ENCODE peak calls at places on chromosome 16, in eight cellular contexts. One of them, this sample, is unnamed.

GRCh38 chr16:74740795-74741304 is 33.8 kb downstream of the FA2H start:
- DNase-seq in upper lobe of right lung: no peak
- DNase-seq in GM06990: no peak
- DNase-seq in neural crest cell: no peak
- DNase-seq in fibroblast of mammary gland: peak
- DNase-seq in mesothelial cell of epicardium: no peak
- DNase-seq in left ventricle myocardium inferior: no peak
- DNase-seq in cardiac muscle cell: no peak
- DNase-seq in this sample: no peak

GRCh38 chr16:56022818-56023217 is 147.6 kb upstream of the CES5A start:
- DNase-seq in upper lobe of right lung: no peak
- DNase-seq in GM06990: no peak
- DNase-seq in neural crest cell: no peak
- DNase-seq in fibroblast of mammary gland: no peak
- DNase-seq in mesothelial cell of epicardium: no peak
- DNase-seq in left ventricle myocardium inferior: no peak
- DNase-seq in cardiac muscle cell: no peak
- DNase-seq in this sample: no peak

GRCh38 chr16:72621651-72622050 is 426.3 kb downstream of the ZFHX3 start:
- DNase-seq in upper lobe of right lung: no peak
- DNase-seq in GM06990: no peak
- DNase-seq in neural crest cell: no peak
- DNase-seq in fibroblast of mammary gland: peak
- DNase-seq in mesothelial cell of epicardium: no peak
- DNase-seq in left ventricle myocardium inferior: no peak
- DNase-seq in cardiac muscle cell: no peak
- DNase-seq in this sample: no peak

GRCh38 chr16:19513377-19514053 is 8.4 kb downstream of the GDE1 start:
- DNase-seq in upper lobe of right lung: no peak
- DNase-seq in GM06990: no peak
- DNase-seq in neural crest cell: no peak
- DNase-seq in fibroblast of mammary gland: no peak
- DNase-seq in mesothelial cell of epicardium: no peak
- DNase-seq in left ventricle myocardium inferior: no peak
- DNase-seq in cardiac muscle cell: no peak
- DNase-seq in this sample: no peak

GRCh38 chr16:85798283-85798776 is 1.0 kb downstream of the EMC8 start:
- DNase-seq in upper lobe of right lung: peak
- DNase-seq in GM06990: no peak
- DNase-seq in neural crest cell: no peak
- DNase-seq in fibroblast of mammary gland: no peak
- DNase-seq in mesothelial cell of epicardium: no peak
- DNase-seq in left ventricle myocardium inferior: no peak
- DNase-seq in cardiac muscle cell: no peak
- DNase-seq in this sample: no peak

GRCh38 chr16:72355561-72355960 is 183.6 kb upstream of the PMFBP1 start:
- DNase-seq in upper lobe of right lung: no peak
- DNase-seq in GM06990: no peak
- DNase-seq in neural crest cell: no peak
- DNase-seq in fibroblast of mammary gland: peak
- DNase-seq in mesothelial cell of epicardium: no peak
- DNase-seq in left ventricle myocardium inferior: no peak
- DNase-seq in cardiac muscle cell: no peak
- DNase-seq in this sample: no peak

GRCh38 chr16:67967956-67968439 is 439 bp downstream of the SLC12A4 start:
- DNase-seq in upper lobe of right lung: peak
- DNase-seq in GM06990: peak
- DNase-seq in neural crest cell: no peak
- DNase-seq in fibroblast of mammary gland: no peak
- DNase-seq in mesothelial cell of epicardium: no peak
- DNase-seq in left ventricle myocardium inferior: peak
- DNase-seq in cardiac muscle cell: no peak
- DNase-seq in this sample: no peak

GRCh38 chr16:19822534-19822933 is 62.1 kb downstream of the GPRC5B start:
- DNase-seq in upper lobe of right lung: no peak
- DNase-seq in GM06990: no peak
- DNase-seq in neural crest cell: no peak
- DNase-seq in fibroblast of mammary gland: peak
- DNase-seq in mesothelial cell of epicardium: no peak
- DNase-seq in left ventricle myocardium inferior: no peak
- DNase-seq in cardiac muscle cell: no peak
- DNase-seq in this sample: no peak

GRCh38 chr16:30017277-30017656 is 5.7 kb upstream of the C16orf92 start:
- DNase-seq in upper lobe of right lung: no peak
- DNase-seq in GM06990: no peak
- DNase-seq in neural crest cell: no peak
- DNase-seq in fibroblast of mammary gland: no peak
- DNase-seq in mesothelial cell of epicardium: no peak
- DNase-seq in left ventricle myocardium inferior: no peak
- DNase-seq in cardiac muscle cell: no peak
- DNase-seq in this sample: no peak

GRCh38 chr16:29744541-29745101 is 1.2 kb downstream of the C16orf54 start:
- DNase-seq in upper lobe of right lung: no peak
- DNase-seq in GM06990: peak
- DNase-seq in neural crest cell: no peak
- DNase-seq in fibroblast of mammary gland: no peak
- DNase-seq in mesothelial cell of epicardium: no peak
- DNase-seq in left ventricle myocardium inferior: no peak
- DNase-seq in cardiac muscle cell: no peak
- DNase-seq in this sample: no peak

GRCh38 chr16:67404740-67405226 is 11.5 kb upstream of the TPPP3 start:
- DNase-seq in upper lobe of right lung: no peak
- DNase-seq in GM06990: no peak
- DNase-seq in neural crest cell: no peak
- DNase-seq in fibroblast of mammary gland: no peak
- DNase-seq in mesothelial cell of epicardium: no peak
- DNase-seq in left ventricle myocardium inferior: no peak
- DNase-seq in cardiac muscle cell: no peak
- DNase-seq in this sample: no peak

GRCh38 chr16:16062023-16062932 is 112.9 kb downstream of the ABCC1 start:
- DNase-seq in upper lobe of right lung: no peak
- DNase-seq in GM06990: no peak
- DNase-seq in neural crest cell: no peak
- DNase-seq in fibroblast of mammary gland: no peak
- DNase-seq in mesothelial cell of epicardium: no peak
- DNase-seq in left ventricle myocardium inferior: peak
- DNase-seq in cardiac muscle cell: no peak
- DNase-seq in this sample: no peak

GRCh38 chr16:29745853-29746345 is at the start of gene C16orf54:
- DNase-seq in upper lobe of right lung: peak
- DNase-seq in GM06990: peak
- DNase-seq in neural crest cell: no peak
- DNase-seq in fibroblast of mammary gland: no peak
- DNase-seq in mesothelial cell of epicardium: no peak
- DNase-seq in left ventricle myocardium inferior: peak
- DNase-seq in cardiac muscle cell: no peak
- DNase-seq in this sample: no peak

GRCh38 chr16:27558434-27558833 is 8.5 kb downstream of the KATNIP start:
- DNase-seq in upper lobe of right lung: no peak
- DNase-seq in GM06990: no peak
- DNase-seq in neural crest cell: no peak
- DNase-seq in fibroblast of mammary gland: no peak
- DNase-seq in mesothelial cell of epicardium: no peak
- DNase-seq in left ventricle myocardium inferior: no peak
- DNase-seq in cardiac muscle cell: no peak
- DNase-seq in this sample: no peak

GRCh38 chr16:65904361-65904760 is 462.1 kb upstream of the CDH5 start:
- DNase-seq in upper lobe of right lung: no peak
- DNase-seq in GM06990: no peak
- DNase-seq in neural crest cell: no peak
- DNase-seq in fibroblast of mammary gland: no peak
- DNase-seq in mesothelial cell of epicardium: no peak
- DNase-seq in left ventricle myocardium inferior: no peak
- DNase-seq in cardiac muscle cell: no peak
- DNase-seq in this sample: no peak

GRCh38 chr16:22141746-22142145 is 20.6 kb upstream of the SDR42E2 start:
- DNase-seq in upper lobe of right lung: no peak
- DNase-seq in GM06990: no peak
- DNase-seq in neural crest cell: no peak
- DNase-seq in fibroblast of mammary gland: peak
- DNase-seq in mesothelial cell of epicardium: no peak
- DNase-seq in left ventricle myocardium inferior: no peak
- DNase-seq in cardiac muscle cell: no peak
- DNase-seq in this sample: peak

GRCh38 chr16:79758615-79759346 is 158.2 kb upstream of the MAF start:
- DNase-seq in upper lobe of right lung: no peak
- DNase-seq in GM06990: no peak
- DNase-seq in neural crest cell: no peak
- DNase-seq in fibroblast of mammary gland: no peak
- DNase-seq in mesothelial cell of epicardium: no peak
- DNase-seq in left ventricle myocardium inferior: no peak
- DNase-seq in cardiac muscle cell: no peak
- DNase-seq in this sample: no peak

GRCh38 chr16:59047114-59047513 is 313.0 kb upstream of the GOT2 start:
- DNase-seq in upper lobe of right lung: no peak
- DNase-seq in GM06990: no peak
- DNase-seq in neural crest cell: no peak
- DNase-seq in fibroblast of mammary gland: no peak
- DNase-seq in mesothelial cell of epicardium: no peak
- DNase-seq in left ventricle myocardium inferior: no peak
- DNase-seq in cardiac muscle cell: peak
- DNase-seq in this sample: no peak

GRCh38 chr16:4260360-4260759 is 12.5 kb downstream of the TFAP4 start:
- DNase-seq in upper lobe of right lung: peak
- DNase-seq in GM06990: no peak
- DNase-seq in neural crest cell: no peak
- DNase-seq in fibroblast of mammary gland: no peak
- DNase-seq in mesothelial cell of epicardium: no peak
- DNase-seq in left ventricle myocardium inferior: no peak
- DNase-seq in cardiac muscle cell: no peak
- DNase-seq in this sample: no peak

GRCh38 chr16:24829153-24829552 is 16.6 kb upstream of the SLC5A11 start:
- DNase-seq in upper lobe of right lung: no peak
- DNase-seq in GM06990: no peak
- DNase-seq in neural crest cell: no peak
- DNase-seq in fibroblast of mammary gland: no peak
- DNase-seq in mesothelial cell of epicardium: no peak
- DNase-seq in left ventricle myocardium inferior: no peak
- DNase-seq in cardiac muscle cell: no peak
- DNase-seq in this sample: no peak

GRCh38 chr16:12801511-12802042 is 2.1 kb downstream of the CPPED1 start:
- DNase-seq in upper lobe of right lung: no peak
- DNase-seq in GM06990: peak
- DNase-seq in neural crest cell: no peak
- DNase-seq in fibroblast of mammary gland: peak
- DNase-seq in mesothelial cell of epicardium: no peak
- DNase-seq in left ventricle myocardium inferior: no peak
- DNase-seq in cardiac muscle cell: no peak
- DNase-seq in this sample: no peak

GRCh38 chr16:55058576-55058975 is 127.9 kb downstream of the IRX5 start:
- DNase-seq in upper lobe of right lung: peak
- DNase-seq in GM06990: no peak
- DNase-seq in neural crest cell: no peak
- DNase-seq in fibroblast of mammary gland: no peak
- DNase-seq in mesothelial cell of epicardium: no peak
- DNase-seq in left ventricle myocardium inferior: no peak
- DNase-seq in cardiac muscle cell: no peak
- DNase-seq in this sample: no peak

GRCh38 chr16:56334761-56335160 is 90.6 kb downstream of the AMFR start:
- DNase-seq in upper lobe of right lung: no peak
- DNase-seq in GM06990: no peak
- DNase-seq in neural crest cell: no peak
- DNase-seq in fibroblast of mammary gland: no peak
- DNase-seq in mesothelial cell of epicardium: no peak
- DNase-seq in left ventricle myocardium inferior: no peak
- DNase-seq in cardiac muscle cell: no peak
- DNase-seq in this sample: no peak

GRCh38 chr16:87580855-87581261 is 21.4 kb upstream of the JPH3 start:
- DNase-seq in upper lobe of right lung: no peak
- DNase-seq in GM06990: no peak
- DNase-seq in neural crest cell: no peak
- DNase-seq in fibroblast of mammary gland: peak
- DNase-seq in mesothelial cell of epicardium: no peak
- DNase-seq in left ventricle myocardium inferior: no peak
- DNase-seq in cardiac muscle cell: no peak
- DNase-seq in this sample: no peak
- TF ChIP-seq CTCF in upper lobe of right lung: no peak
- TF ChIP-seq CTCF in GM06990: no peak
- TF ChIP-seq CTCF in neural crest cell: no peak
- TF ChIP-seq CTCF in fibroblast of mammary gland: no peak
- TF ChIP-seq CTCF in mesothelial cell of epicardium: no peak
- TF ChIP-seq CTCF in left ventricle myocardium inferior: no peak
- TF ChIP-seq CTCF in cardiac muscle cell: peak
- TF ChIP-seq CTCF in this sample: no peak

GRCh38 chr16:3017806-3018506 is at the start of gene CLDN6:
- DNase-seq in upper lobe of right lung: no peak
- DNase-seq in GM06990: no peak
- DNase-seq in neural crest cell: peak
- DNase-seq in fibroblast of mammary gland: no peak
- DNase-seq in mesothelial cell of epicardium: peak
- DNase-seq in left ventricle myocardium inferior: no peak
- DNase-seq in cardiac muscle cell: peak
- DNase-seq in this sample: peak
- TF ChIP-seq CTCF in upper lobe of right lung: peak
- TF ChIP-seq CTCF in GM06990: peak
- TF ChIP-seq CTCF in neural crest cell: peak
- TF ChIP-seq CTCF in fibroblast of mammary gland: peak
- TF ChIP-seq CTCF in mesothelial cell of epicardium: peak
- TF ChIP-seq CTCF in left ventricle myocardium inferior: no peak
- TF ChIP-seq CTCF in cardiac muscle cell: peak
- TF ChIP-seq CTCF in this sample: peak

GRCh38 chr16:46688657-46689491 is at the start of gene VPS35:
- DNase-seq in upper lobe of right lung: peak
- DNase-seq in GM06990: peak
- DNase-seq in neural crest cell: peak
- DNase-seq in fibroblast of mammary gland: peak
- DNase-seq in mesothelial cell of epicardium: peak
- DNase-seq in left ventricle myocardium inferior: peak
- DNase-seq in cardiac muscle cell: peak
- DNase-seq in this sample: peak
- TF ChIP-seq CTCF in upper lobe of right lung: no peak
- TF ChIP-seq CTCF in GM06990: peak
- TF ChIP-seq CTCF in neural crest cell: peak
- TF ChIP-seq CTCF in fibroblast of mammary gland: no peak
- TF ChIP-seq CTCF in mesothelial cell of epicardium: no peak
- TF ChIP-seq CTCF in left ventricle myocardium inferior: no peak
- TF ChIP-seq CTCF in cardiac muscle cell: no peak
- TF ChIP-seq CTCF in this sample: peak

DNA sequence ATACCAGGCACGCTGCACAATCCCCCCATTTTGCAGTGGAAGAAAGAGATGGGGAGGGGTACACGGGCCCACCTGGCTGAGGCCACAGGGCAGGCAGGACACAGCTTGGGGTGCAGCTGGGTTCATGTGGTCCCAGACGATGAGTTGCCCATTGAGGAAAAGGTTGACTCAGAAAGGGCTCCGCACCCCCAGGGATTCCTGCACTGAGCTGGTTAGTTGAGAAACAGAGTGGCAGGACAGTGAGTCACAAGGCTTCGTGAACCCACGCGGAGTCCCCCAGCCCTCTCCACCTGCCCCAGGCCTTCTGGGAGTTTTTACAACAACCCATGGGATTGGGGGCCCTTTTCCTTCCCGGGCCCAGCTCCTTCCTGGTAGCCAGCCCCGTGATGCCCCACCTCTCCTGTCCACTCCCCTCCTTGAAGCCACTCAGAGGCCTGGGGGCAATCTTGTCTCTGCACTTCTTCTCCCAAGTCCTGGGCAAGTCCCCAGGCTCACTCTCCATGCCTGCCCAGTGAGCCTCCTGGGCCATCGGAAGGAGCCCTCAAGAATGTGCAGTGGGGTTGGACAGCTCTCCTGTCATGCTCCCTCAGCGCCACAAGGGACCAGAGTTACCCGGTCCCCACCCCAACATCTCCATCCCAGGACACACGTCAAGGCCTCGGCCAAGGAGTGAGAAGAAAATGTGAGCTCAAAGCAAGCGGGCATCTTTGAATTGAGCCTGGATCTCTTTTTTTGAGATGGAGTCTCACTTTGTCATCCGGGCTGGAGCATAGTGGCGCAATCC is 251.2 kb downstream of the PARN start:
- DNase-seq in upper lobe of right lung: no peak
- DNase-seq in GM06990: no peak
- DNase-seq in neural crest cell: no peak
- DNase-seq in fibroblast of mammary gland: peak
- DNase-seq in mesothelial cell of epicardium: no peak
- DNase-seq in left ventricle myocardium inferior: no peak
- DNase-seq in cardiac muscle cell: no peak
- DNase-seq in this sample: no peak
- TF ChIP-seq CTCF in upper lobe of right lung: no peak
- TF ChIP-seq CTCF in GM06990: no peak
- TF ChIP-seq CTCF in neural crest cell: no peak
- TF ChIP-seq CTCF in fibroblast of mammary gland: peak
- TF ChIP-seq CTCF in mesothelial cell of epicardium: no peak
- TF ChIP-seq CTCF in left ventricle myocardium inferior: no peak
- TF ChIP-seq CTCF in cardiac muscle cell: no peak
- TF ChIP-seq CTCF in this sample: no peak